ENCODE peak calls at places on chromosomes 3 and 15, in nine cellular contexts. P is right lobe of liver, Z is keratinocyte, B is adrenal gland, O is HCT116, L is lung, X is right atrium auricular region, I is RWPE1, A is lower lobe of right lung. V is an unnamed sample.
A peak's percentile ranks its signal among the peaks of the same experiment; 100 is the strongest.

GRCh38 chr3:123394391-123395022 is 54.4 kb downstream of the ADCY5 start:
- DNase-seq in O (no peak), B (no peak), P (no peak), A (no peak), X (no peak), L (no peak), I (no peak), Z (no peak), V (no peak)

GRCh38 chr3:156305672-156306071 is 185.3 kb downstream of the KCNAB1 start:
- DNase-seq in I (no peak), P (no peak), Z (no peak), A (no peak), X (no peak), B (no peak), O (no peak), L (no peak), V (no peak)

GRCh38 chr3:55481067-55481917 is 5.8 kb downstream of the WNT5A start:
- DNase-seq in B (no peak), I (no peak), A (peak; percentile 51), Z (no peak), P (no peak), X (no peak), L (no peak), O (no peak), V (peak; percentile 78)

GRCh38 chr3:166013073-166013679 is 176.0 kb upstream of the BCHE start:
- DNase-seq in L (no peak), P (no peak), I (peak; percentile 10), Z (no peak), B (no peak), X (no peak), A (no peak), O (peak; percentile 23), V (no peak)

GRCh38 chr3:96012941-96013340 is 801.5 kb upstream of the EPHA6 start:
- DNase-seq in O (no peak), X (no peak), A (no peak), I (no peak), P (no peak), L (no peak), Z (no peak), B (no peak), V (no peak)

GRCh38 chr3:58161435-58162398 is 49.1 kb downstream of the DNASE1L3 start:
- DNase-seq in P (peak; percentile 78), X (peak; percentile 68), L (peak; percentile 79), B (peak; percentile 91), O (peak; percentile 88), A (no peak), I (peak; percentile 82), Z (no peak), V (peak; percentile 81)

GRCh38 chr3:122555275-122556071 is 8.6 kb downstream of the PARP9 start:
- DNase-seq in I (peak; percentile 14), Z (no peak), L (no peak), A (no peak), P (no peak), X (no peak), B (no peak), O (no peak), V (no peak)

GRCh38 chr3:125403789-125404188 is 28.7 kb upstream of the ZNF148 start:
- DNase-seq in L (no peak), B (no peak), P (no peak), O (no peak), I (no peak), X (no peak), A (no peak), Z (no peak), V (no peak)

GRCh38 chr15:85980946-85981345 is 98.7 kb upstream of the AGBL1 start:
- DNase-seq in B (no peak), Z (no peak), A (no peak), I (peak; percentile 10), O (no peak), P (no peak), L (no peak), X (no peak), V (no peak)

GRCh38 chr3:142649996-142650693 is 54.0 kb downstream of the PLS1 start:
- DNase-seq in O (no peak), P (no peak), X (no peak), Z (no peak), I (no peak), B (no peak), A (no peak), L (no peak), V (no peak)

GRCh38 chr3:7346364-7346763 is 485.4 kb downstream of the GRM7 start:
- DNase-seq in X (no peak), B (no peak), P (no peak), L (no peak), A (no peak), I (no peak), O (no peak), Z (no peak), V (no peak)

GRCh38 chr3:188624384-188624783 is 470.4 kb downstream of the LPP start:
- DNase-seq in B (no peak), I (no peak), O (no peak), A (no peak), Z (no peak), P (no peak), X (no peak), L (no peak), V (no peak)

GRCh38 chr3:1752205-1752604 is 346.5 kb upstream of the CNTN4 start:
- DNase-seq in O (no peak), I (no peak), L (no peak), A (no peak), P (no peak), B (no peak), Z (no peak), X (no peak), V (no peak)

GRCh38 chr15:81279621-81280051 is 44.3 kb downstream of the STARD5 start:
- DNase-seq in L (no peak), P (no peak), A (no peak), X (no peak), Z (no peak), I (no peak), O (no peak), B (no peak), V (no peak)

GRCh38 chr15:69719527-69719926 is 266.9 kb downstream of the RPLP1 start:
- DNase-seq in I (no peak), A (peak; percentile 54), Z (no peak), P (no peak), L (no peak), O (no peak), B (peak; percentile 58), X (no peak), V (no peak)

GRCh38 chr15:101288905-101289513 is 6.0 kb downstream of the SNRPA1 start:
- DNase-seq in L (no peak), Z (no peak), I (peak; percentile 59), B (no peak), O (peak; percentile 42), A (no peak), P (no peak), X (no peak), V (no peak)

GRCh38 chr3:16704938-16705337 is 99.7 kb upstream of the DAZL start:
- DNase-seq in L (no peak), B (no peak), O (no peak), I (no peak), Z (no peak), P (no peak), X (no peak), A (no peak), V (no peak)

GRCh38 chr15:90818251-90819210 is 49.9 kb upstream of the FURIN start:
- DNase-seq in Z (no peak), L (no peak), P (no peak), O (no peak), A (peak; percentile 65), I (no peak), X (no peak), B (peak; percentile 51), V (no peak)
- TF ChIP-seq CTCF in Z (peak; percentile 15), L (no peak), P (no peak), O (peak; percentile 15), A (peak; percentile 14), I (no peak), X (no peak), B (no peak), V (no peak)

DNA sequence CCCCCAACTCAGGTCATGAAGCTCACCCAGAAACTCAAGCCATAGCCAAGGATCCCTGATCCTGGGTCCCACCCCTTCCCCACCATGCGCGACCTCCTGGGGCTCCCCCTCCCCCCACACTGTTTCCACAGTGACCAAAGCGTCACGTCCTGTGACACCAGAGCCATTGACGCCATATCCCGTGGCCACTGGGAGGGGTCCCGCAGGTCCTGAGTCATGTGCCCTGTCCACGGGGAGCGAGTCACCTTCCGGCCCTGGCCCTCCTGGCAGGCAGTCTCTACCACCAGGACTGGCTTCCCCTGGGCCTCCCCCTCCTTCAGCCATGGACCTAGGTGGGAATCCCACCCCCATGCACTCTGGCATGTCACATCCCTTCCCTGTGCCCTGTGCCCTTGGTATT is 15.6 kb downstream of the SEMA3F start:
- DNase-seq in B (peak; percentile 79), L (peak; percentile 60), P (peak; percentile 74), A (no peak), Z (no peak), O (no peak), X (peak; percentile 66), I (no peak), V (peak; percentile 93)
- H3K27ac ChIP-seq in B (peak overlapping the region; percentile 38), L (peak overlapping the region; percentile 56), P (peak overlapping the region; percentile 20), A (peak overlapping the region; percentile 76), Z (no peak overlapping the region), O (no peak overlapping the region), X (peak overlapping the region; percentile 77), I (peak overlapping the region; percentile 99), V (peak overlapping the region; percentile 83)

DNA sequence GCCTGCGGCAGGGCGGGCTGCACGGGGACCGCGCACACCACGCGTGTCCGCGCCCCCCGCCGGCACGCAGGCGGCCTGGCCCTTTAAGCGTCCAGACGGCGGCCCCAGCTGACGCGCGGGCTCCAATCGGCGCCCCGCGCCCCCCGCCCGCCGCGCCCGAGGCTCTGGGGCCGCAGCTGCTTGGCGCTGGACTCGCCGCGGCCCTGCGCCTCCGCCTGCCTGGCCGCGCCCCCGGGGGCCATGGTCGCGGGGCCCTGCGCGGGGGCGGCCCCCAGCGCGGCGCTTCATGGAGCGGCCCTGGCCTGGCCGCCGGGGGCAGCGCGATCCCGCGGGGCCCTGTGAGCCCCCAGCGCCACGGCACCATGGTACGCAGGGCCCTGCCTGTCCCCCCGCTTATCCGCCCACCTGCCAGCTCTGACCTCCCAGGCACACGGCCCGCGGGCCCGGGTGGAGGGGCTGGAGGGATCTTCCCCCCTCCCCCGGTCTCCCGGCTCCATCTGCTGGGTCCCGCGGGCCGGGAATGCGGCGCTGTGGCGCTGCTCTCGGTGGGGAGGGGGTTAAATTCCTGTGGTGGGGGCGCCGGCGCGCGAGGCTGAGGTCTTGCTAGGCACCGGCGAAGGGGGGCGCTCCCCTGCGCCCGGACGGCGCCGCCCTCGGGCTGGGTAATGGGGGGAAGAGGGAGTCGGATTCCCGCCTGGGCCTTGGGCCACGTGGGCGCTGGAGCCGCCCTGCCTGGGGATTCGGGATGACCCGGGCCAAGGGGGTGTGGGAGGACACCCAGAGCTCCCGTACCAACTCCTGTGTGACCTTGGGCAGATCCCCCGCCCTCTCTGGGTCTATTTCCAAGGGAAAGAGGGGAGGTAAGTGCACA is 1.1 kb downstream of the ZBTB47 start:
- DNase-seq in Z (no peak), X (no peak), O (no peak), P (peak; percentile 62), A (no peak), B (peak; percentile 82), L (no peak), I (no peak), V (peak; percentile 85)
- TF ChIP-seq CTCF in Z (no peak), X (peak; percentile 41), O (no peak), P (no peak), A (peak; percentile 15), B (no peak), L (no peak), I (no peak), V (no peak)

DNA sequence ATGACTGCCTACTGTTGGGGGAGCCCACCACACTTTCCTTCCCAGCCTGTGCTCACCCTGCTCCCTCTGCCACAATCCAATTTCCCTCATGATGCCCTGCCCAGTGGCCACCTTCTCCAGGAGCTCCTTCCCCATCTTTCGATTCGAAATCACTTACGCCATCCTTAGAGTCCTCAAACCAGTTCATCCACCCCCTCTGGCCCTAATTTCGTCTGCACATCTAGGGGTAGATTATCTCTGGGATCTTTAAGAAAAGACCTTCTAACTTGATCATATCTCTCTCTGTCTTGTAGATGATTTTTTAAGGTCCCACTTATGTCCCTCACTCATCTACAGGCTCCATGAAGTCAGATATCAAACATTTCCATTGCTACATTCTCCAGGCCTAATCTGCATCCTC is 17.1 kb downstream of the CYP19A1 start:
- DNase-seq in Z (no peak), L (no peak), O (no peak), P (no peak), B (no peak), I (no peak), X (no peak), A (no peak), V (no peak)
- H3K27ac ChIP-seq in Z (no peak overlapping the region), L (no peak overlapping the region), O (no peak overlapping the region), P (no peak overlapping the region), B (peak overlapping the region; percentile 54), I (no peak overlapping the region), X (no peak overlapping the region), A (no peak overlapping the region), V (no peak overlapping the region)

V was measured in kidney.